ENCODE peak calls at places on chromosomes 3 and 15, in nine cellular contexts. L, F, B, N, E, U, S, A and M are unnamed samples.

GRCh38 chr3:14345496-14346150 is 56.8 kb upstream of the SLC6A6 start:
- DNase-seq in F (no peak), A (no peak), U (no peak), L (no peak), B (no peak), E (no peak), N (peak), S (no peak), M (no peak)

GRCh38 chr3:36907911-36908646 is 36.8 kb downstream of the TRANK1 start:
- DNase-seq in E (peak), N (peak), A (peak), U (no peak), L (peak), S (peak), B (no peak), F (peak), M (peak)

GRCh38 chr3:160544837-160545236 is 20.5 kb downstream of the KPNA4 start:
- DNase-seq in L (no peak), E (no peak), A (no peak), N (peak), S (no peak), B (no peak), U (no peak), F (no peak), M (no peak)

GRCh38 chr3:171833006-171833405 is 10.1 kb upstream of the TMEM212 start:
- DNase-seq in F (no peak), S (no peak), U (no peak), E (no peak), N (no peak), B (no peak), A (no peak), L (no peak), M (no peak)

GRCh38 chr3:189001559-189001958 is 170.2 kb upstream of the TPRG1 start:
- DNase-seq in B (no peak), N (peak), A (no peak), E (no peak), F (no peak), S (no peak), L (no peak), U (no peak), M (no peak)

GRCh38 chr3:197878427-197878826 is 71.6 kb upstream of the RPL35A start:
- DNase-seq in S (no peak), F (no peak), L (no peak), B (peak), A (no peak), U (no peak), E (no peak), N (no peak), M (no peak)

GRCh38 chr3:4828279-4829030 is 150.8 kb upstream of the BHLHE40 start:
- DNase-seq in A (no peak), N (peak), B (no peak), L (no peak), S (no peak), U (no peak), F (peak), E (no peak), M (no peak)

GRCh38 chr15:72033711-72034110 is 84.2 kb downstream of the MYO9A start:
- DNase-seq in A (no peak), B (no peak), N (peak), U (no peak), L (no peak), S (no peak), E (no peak), F (no peak), M (no peak)

GRCh38 chr3:186782542-186783069 is 771 bp upstream of the EIF4A2 start:
- DNase-seq in B (peak), S (no peak), N (no peak), L (no peak), U (no peak), F (no peak), E (no peak), A (no peak), M (no peak)

GRCh38 chr3:171230857-171231256 is 204.3 kb upstream of the SLC2A2 start:
- DNase-seq in E (no peak), B (no peak), N (peak), F (no peak), U (no peak), S (no peak), A (no peak), L (no peak), M (no peak)

GRCh38 chr3:45489730-45490309 is 101.4 kb downstream of the LARS2 start:
- DNase-seq in S (no peak), U (no peak), L (no peak), A (no peak), B (no peak), E (no peak), F (no peak), N (no peak), M (no peak)

GRCh38 chr15:64052925-64053491 is 6.7 kb upstream of the DAPK2 start:
- DNase-seq in L (no peak), U (no peak), E (no peak), B (no peak), N (no peak), S (no peak), F (no peak), A (no peak), M (no peak)

GRCh38 chr3:106428565-106428994 is 559.8 kb upstream of the CBLB start:
- DNase-seq in L (peak), A (peak), S (no peak), B (no peak), E (peak), U (no peak), N (peak), F (no peak), M (no peak)

GRCh38 chr3:127674099-127674792 is 1.5 kb downstream of the ABTB1 start:
- DNase-seq in B (no peak), E (no peak), F (peak), S (no peak), N (no peak), L (peak), U (no peak), A (no peak), M (peak)

GRCh38 chr3:48247401-48247807 is 6.5 kb downstream of the ZNF589 start:
- DNase-seq in S (no peak), N (peak), B (no peak), L (no peak), A (no peak), U (no peak), E (no peak), F (peak), M (no peak)

GRCh38 chr3:34569437-34569836 is 771.0 kb downstream of the PDCD6IP start:
- DNase-seq in S (no peak), E (no peak), U (no peak), L (no peak), F (no peak), A (no peak), N (no peak), B (no peak), M (no peak)

GRCh38 chr3:101497803-101498202 is 15.2 kb downstream of the SENP7 start:
- DNase-seq in F (no peak), E (no peak), U (no peak), B (no peak), A (no peak), L (no peak), S (no peak), N (no peak), M (no peak)

GRCh38 chr3:9810357-9810726 is 280 bp downstream of the TTLL3 start:
- DNase-seq in A (peak), E (no peak), L (peak), S (no peak), F (no peak), B (no peak), N (no peak), U (peak), M (no peak)

GRCh38 chr3:40317061-40317676 is 7.7 kb downstream of the EIF1B start:
- DNase-seq in L (peak), N (peak), E (peak), B (peak), A (peak), F (no peak), S (peak), U (peak), M (no peak)

GRCh38 chr3:193963808-193964516 is 172.0 kb upstream of the HES1 start:
- DNase-seq in F (no peak), E (no peak), U (no peak), B (peak), S (no peak), N (no peak), L (no peak), A (no peak), M (no peak)

GRCh38 chr3:170727754-170728153 is 141.9 kb upstream of the SLC7A14 start:
- DNase-seq in A (no peak), E (no peak), F (no peak), L (no peak), N (no peak), U (no peak), B (no peak), S (no peak), M (no peak)

GRCh38 chr3:123679712-123680386 is 95.0 kb upstream of the HACD2 start:
- DNase-seq in B (no peak), A (no peak), N (peak), F (no peak), E (no peak), U (no peak), S (no peak), L (no peak), M (no peak)

GRCh38 chr3:161415506-161416231 is 44.4 kb upstream of the SPTSSB start:
- DNase-seq in E (no peak), A (no peak), L (no peak), N (peak), U (no peak), F (no peak), B (no peak), S (no peak), M (no peak)

GRCh38 chr3:33076952-33077351 is 20.0 kb downstream of the GLB1 start:
- DNase-seq in F (no peak), L (no peak), S (no peak), N (no peak), B (no peak), A (no peak), E (no peak), U (no peak), M (no peak)

GRCh38 chr15:25783607-25784131 is 79.5 kb downstream of the ATP10A start:
- DNase-seq in E (no peak), F (no peak), B (no peak), S (no peak), L (peak), A (no peak), N (peak), U (peak), M (no peak)
- TF ChIP-seq CTCF in E (no peak), F (peak), B (no peak), S (no peak), L (no peak), A (no peak), N (peak), U (peak), M (peak)

GRCh38 chr3:196492080-196492479 is 11.5 kb downstream of the RNF168 start:
- DNase-seq in E (no peak), U (no peak), A (no peak), B (no peak), N (no peak), S (no peak), L (no peak), F (no peak), M (no peak)

GRCh38 chr3:196489747-196490146 is 13.8 kb downstream of the RNF168 start:
- DNase-seq in A (no peak), F (no peak), L (no peak), B (no peak), N (no peak), S (no peak), E (no peak), U (no peak), M (no peak)

DNA sequence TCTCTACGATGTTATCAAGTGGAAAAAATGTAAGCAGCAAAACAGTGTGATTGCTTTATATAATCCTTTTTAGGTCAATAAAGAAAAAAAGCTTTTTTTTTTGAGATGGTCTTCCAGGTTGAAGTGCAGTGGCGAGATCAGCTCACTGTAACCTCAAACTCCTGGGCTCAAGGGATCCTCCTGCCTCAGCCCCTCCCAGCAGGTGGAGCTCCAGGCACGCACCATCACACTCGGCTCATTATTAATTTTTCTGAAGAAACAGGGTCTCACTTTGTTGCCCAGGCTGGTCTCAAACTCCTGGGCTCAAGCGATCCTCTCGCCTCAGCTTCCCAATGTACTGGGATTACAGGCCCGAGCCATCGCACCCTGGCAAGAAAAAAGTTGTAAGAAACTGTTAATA is 17.3 kb downstream of the RNF168 start:
- DNase-seq in U (no peak), A (no peak), N (no peak), S (no peak), L (peak), E (no peak), B (no peak), F (no peak), M (no peak)
- TF ChIP-seq CTCF in U (peak), A (no peak), N (peak), S (no peak), L (no peak), E (no peak), B (peak), F (peak), M (peak)

GRCh38 chr3:3013299-3013698 is 96.9 kb downstream of the IL5RA start:
- DNase-seq in L (no peak), U (no peak), F (no peak), E (no peak), B (no peak), S (no peak), A (no peak), N (no peak), M (no peak)

GRCh38 chr3:3020209-3020608 is 90.0 kb downstream of the IL5RA start:
- DNase-seq in L (no peak), B (no peak), N (no peak), A (no peak), S (no peak), E (no peak), F (no peak), U (peak), M (no peak)

DNA sequence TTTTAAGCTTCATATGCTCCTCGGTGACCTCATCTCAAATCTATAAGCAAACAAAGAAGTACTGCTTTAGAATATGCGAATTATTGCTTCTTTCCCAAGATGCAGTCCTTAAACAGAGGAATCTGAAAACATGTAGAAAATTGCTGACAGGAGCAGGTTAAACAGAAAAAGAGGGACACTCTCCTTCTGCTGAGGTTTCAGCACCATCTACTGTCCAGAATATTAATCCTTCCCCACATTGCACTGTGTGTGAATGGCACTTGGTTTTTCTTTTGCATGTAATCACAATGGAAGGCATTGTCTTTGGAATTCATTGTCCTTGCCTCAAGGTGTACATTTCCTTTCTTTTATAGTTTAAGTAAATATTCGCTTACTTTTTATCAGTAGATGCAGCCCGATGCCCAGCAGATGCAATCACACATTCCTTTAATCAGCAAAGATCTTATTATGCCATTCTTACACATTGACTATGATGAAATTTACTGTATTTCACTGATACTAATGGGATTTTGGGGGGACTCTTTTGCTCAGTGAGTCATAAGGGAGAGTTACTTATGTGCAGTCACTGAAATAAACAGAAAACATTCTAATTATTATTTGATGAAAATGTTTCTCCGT is 94.6 kb downstream of the IL5RA start:
- DNase-seq in U (peak), E (no peak), N (peak), B (no peak), F (no peak), L (peak), A (no peak), S (no peak), M (no peak)
- TF ChIP-seq CTCF in U (peak), E (peak), N (peak), B (no peak), F (peak), L (no peak), A (peak), S (peak), M (peak)

DNA sequence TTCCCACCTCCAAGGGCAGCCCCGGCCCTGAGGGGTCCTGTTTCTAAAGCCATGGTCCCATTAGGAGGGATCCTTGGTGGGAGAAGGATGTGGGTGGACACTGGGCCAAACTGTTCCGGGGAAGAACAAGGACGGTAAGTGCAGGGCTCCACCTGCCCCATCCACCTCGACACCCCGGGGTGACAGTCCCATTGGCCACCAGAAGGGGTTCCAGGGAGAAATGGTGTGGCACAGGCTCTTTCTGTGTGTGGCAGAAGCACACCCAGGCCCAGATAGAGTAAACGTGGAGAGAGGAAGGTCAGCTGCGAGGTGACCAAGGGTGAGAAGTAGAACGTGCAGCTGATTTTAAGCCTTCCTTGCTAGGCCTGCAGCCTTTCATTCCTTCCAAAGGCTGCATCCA is 12.0 kb downstream of the TKT start:
- DNase-seq in S (no peak), U (no peak), E (no peak), N (no peak), A (no peak), L (no peak), F (no peak), B (no peak), M (no peak)
- TF ChIP-seq CTCF in S (no peak), U (peak), E (no peak), N (no peak), A (no peak), L (no peak), F (no peak), B (no peak), M (no peak)

DNA sequence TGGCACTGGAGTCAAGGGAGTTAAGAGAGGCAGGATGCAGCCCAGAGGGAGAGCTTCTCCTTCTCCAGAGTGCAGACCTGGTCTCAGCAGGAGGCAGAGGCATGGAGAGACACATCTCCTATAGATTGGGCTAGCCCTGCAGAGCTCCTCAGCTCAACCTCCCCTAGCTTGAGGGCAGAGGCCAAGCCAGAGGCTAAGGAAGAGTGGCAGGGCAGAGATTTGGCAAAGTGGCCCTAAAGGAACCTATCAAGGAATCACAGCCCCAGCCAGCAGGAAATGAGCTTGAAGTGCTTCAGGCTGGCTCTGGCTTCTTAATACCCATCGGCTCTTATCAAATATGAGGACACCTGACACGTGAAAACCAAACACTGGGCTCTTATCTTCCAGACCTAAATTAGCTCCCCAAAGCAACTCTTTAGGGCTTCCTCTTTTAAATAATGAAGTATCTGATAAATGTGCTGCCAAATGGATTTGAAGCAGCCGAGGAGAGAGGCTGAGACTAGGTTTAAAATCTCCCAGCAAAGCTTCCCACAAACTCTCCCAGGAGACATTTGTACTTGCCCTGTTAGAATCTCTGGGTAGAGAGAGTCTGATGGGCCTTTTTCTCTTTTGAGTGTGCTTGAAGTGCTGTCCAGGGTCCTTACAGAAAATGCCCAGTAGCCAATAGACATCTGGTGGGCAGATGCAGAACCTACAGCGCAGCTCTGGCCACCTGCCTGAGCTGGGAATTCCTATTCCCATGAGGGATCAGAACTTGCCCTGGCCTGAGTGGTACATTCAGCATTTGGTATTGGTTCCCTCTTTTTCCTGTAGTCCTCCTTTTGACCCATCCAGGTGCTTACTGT is 271.4 kb downstream of the CLSTN2 start:
- DNase-seq in E (no peak), N (peak), S (no peak), L (no peak), F (no peak), U (peak), A (no peak), B (peak), M (no peak)
- TF ChIP-seq CTCF in E (no peak), N (peak), S (no peak), L (no peak), F (no peak), U (peak), A (no peak), B (peak), M (peak)

DNA sequence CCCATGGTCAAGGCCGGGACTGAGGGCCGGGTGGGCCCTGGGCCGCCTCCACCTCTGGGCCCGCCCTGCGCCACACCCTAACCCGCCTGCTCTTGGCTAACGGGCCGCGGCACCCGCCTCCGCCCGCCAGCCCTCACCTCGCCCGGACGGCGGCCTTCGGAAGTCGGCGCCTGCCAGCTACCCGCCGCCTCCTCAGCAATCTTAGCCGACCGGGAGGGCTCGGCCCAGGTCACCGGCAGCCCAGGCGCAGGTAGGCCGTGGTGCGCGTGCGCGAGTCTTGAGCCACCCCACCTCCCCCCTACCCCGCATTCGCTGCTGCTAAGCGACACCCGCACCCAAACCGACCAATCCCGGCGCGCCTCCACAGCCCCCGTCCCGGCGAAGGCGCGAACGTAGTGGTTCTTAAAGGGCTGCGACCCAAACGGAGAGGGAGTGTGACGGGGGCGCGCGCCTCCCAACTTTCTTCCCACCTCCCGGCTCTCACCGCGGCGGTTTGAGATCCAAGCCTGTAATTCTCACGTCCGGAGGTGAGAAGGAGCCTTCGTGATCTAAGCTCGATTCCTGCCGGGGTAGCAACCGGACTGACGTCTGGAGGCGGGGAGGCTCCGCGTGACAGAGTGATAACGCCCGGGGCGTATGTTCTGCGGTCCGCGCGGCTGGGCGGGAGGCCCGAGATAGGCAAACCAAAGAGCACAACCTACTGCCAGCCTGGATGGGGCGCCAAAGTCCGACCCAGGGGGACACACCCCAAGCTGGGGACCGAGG is at the start of gene SEC22C:
- DNase-seq in S (peak), L (peak), E (peak), N (peak), F (peak), U (peak), A (peak), B (peak), M (peak)
- TF ChIP-seq CTCF in S (no peak), L (no peak), E (peak), N (peak), F (no peak), U (peak), A (no peak), B (peak), M (peak)